ENCODE peak calls at places on chromosomes 13 and 19, in ten cellular contexts. O, D, B, X, R, S, U, N, Z and L are unnamed samples.

GRCh38 chr19:34985249-34986022 is 14.7 kb upstream of the GRAMD1A start:
- DNase-seq in N (no peak), B (no peak), U (peak), S (peak), D (no peak), X (no peak), O (peak), R (peak), Z (no peak), L (no peak)

GRCh38 chr13:51895906-51896888 is 34.4 kb downstream of the CCDC70 start:
- DNase-seq in X (peak), U (peak), Z (no peak), O (peak), R (peak), D (peak), S (no peak), N (no peak), B (peak), L (peak)

GRCh38 chr13:64127192-64127591 is 2711.5 kb upstream of the PCDH20 start:
- DNase-seq in S (no peak), Z (no peak), N (no peak), R (no peak), U (no peak), X (no peak), D (no peak), B (no peak), O (no peak), L (no peak)

GRCh38 chr13:38697628-38698333 is 10.9 kb downstream of the FREM2 start:
- DNase-seq in N (no peak), Z (no peak), D (no peak), O (no peak), S (no peak), X (no peak), R (no peak), B (no peak), U (no peak), L (no peak)

GRCh38 chr13:104414771-104415170 is 1348.6 kb upstream of the SLC10A2 start:
- DNase-seq in X (no peak), U (no peak), N (no peak), B (no peak), Z (no peak), R (no peak), O (peak), D (no peak), S (no peak), L (no peak)

GRCh38 chr13:78602561-78603239 is 652 bp downstream of the POU4F1 start:
- DNase-seq in S (no peak), R (no peak), N (no peak), U (no peak), O (no peak), D (no peak), Z (no peak), X (no peak), B (no peak), L (no peak)

GRCh38 chr19:35949131-35949530 is 13.0 kb downstream of the LRFN3 start:
- DNase-seq in U (no peak), D (peak), O (no peak), B (no peak), N (no peak), R (no peak), S (no peak), X (no peak), Z (no peak), L (no peak)

GRCh38 chr13:50230365-50230978 is 215.2 kb downstream of the KCNRG start:
- DNase-seq in B (peak), S (no peak), N (no peak), R (no peak), X (no peak), D (no peak), O (peak), U (no peak), Z (no peak), L (no peak)

GRCh38 chr19:18790566-18791314 is at the start of gene COMP:
- DNase-seq in B (no peak), N (no peak), U (no peak), X (no peak), R (no peak), Z (no peak), S (no peak), D (no peak), O (no peak), L (no peak)

GRCh38 chr19:7526093-7526929 is 3.9 kb downstream of the MCOLN1 start:
- DNase-seq in U (no peak), Z (no peak), R (no peak), S (no peak), O (no peak), D (no peak), X (no peak), B (no peak), N (no peak), L (no peak)

GRCh38 chr19:30556230-30556711 is 184.1 kb downstream of the ZNF536 start:
- DNase-seq in Z (no peak), O (no peak), S (no peak), D (no peak), X (no peak), R (no peak), U (no peak), B (no peak), N (no peak), L (no peak)

GRCh38 chr13:60274664-60275063 is 110.9 kb upstream of the DIAPH3 start:
- DNase-seq in O (no peak), R (no peak), X (no peak), U (no peak), Z (no peak), S (no peak), D (no peak), B (no peak), N (no peak), L (no peak)

GRCh38 chr19:30170081-30170480 is 202.1 kb upstream of the ZNF536 start:
- DNase-seq in O (no peak), R (no peak), B (no peak), U (no peak), S (no peak), Z (no peak), X (no peak), N (no peak), D (no peak), L (no peak)

GRCh38 chr13:41224113-41225110 is 30.0 kb upstream of the KBTBD7 start:
- DNase-seq in D (no peak), R (no peak), N (no peak), S (no peak), U (no peak), B (no peak), X (peak), Z (no peak), O (peak), L (peak)

GRCh38 chr19:5172859-5173577 is 167.6 kb downstream of the PTPRS start:
- DNase-seq in B (peak), Z (no peak), S (peak), X (peak), U (no peak), N (no peak), O (peak), R (no peak), D (peak), L (peak)

GRCh38 chr19:1406496-1406817 is 929 bp upstream of the DAZAP1 start:
- DNase-seq in Z (no peak), B (no peak), R (no peak), D (no peak), N (no peak), X (no peak), U (no peak), S (no peak), O (no peak), L (no peak)

GRCh38 chr19:58544591-58545285 is 874 bp downstream of the TRIM28 start:
- DNase-seq in X (no peak), D (peak), R (peak), U (no peak), Z (no peak), S (no peak), B (peak), N (peak), O (peak), L (peak)

GRCh38 chr13:25330541-25330940 is 29.1 kb downstream of the NUP58 start:
- DNase-seq in X (no peak), Z (no peak), B (no peak), D (no peak), U (no peak), N (no peak), O (peak), S (no peak), R (no peak), L (no peak)

GRCh38 chr19:13099073-13099999 is 3.3 kb downstream of the LYL1 start:
- DNase-seq in X (no peak), N (peak), R (peak), O (no peak), S (peak), U (peak), B (peak), Z (no peak), D (no peak), L (no peak)

GRCh38 chr13:42832341-42833153 is 51.2 kb downstream of the FAM216B start:
- DNase-seq in R (no peak), S (no peak), D (no peak), B (peak), N (no peak), U (no peak), X (peak), O (peak), Z (no peak), L (no peak)

GRCh38 chr13:101523154-101523669 is 70.7 kb downstream of the ITGBL1 start:
- DNase-seq in U (no peak), B (no peak), N (no peak), R (no peak), Z (no peak), O (no peak), S (no peak), X (no peak), D (no peak), L (no peak)

GRCh38 chr13:25978961-25979360 is 72.9 kb downstream of the SHISA2 start:
- DNase-seq in B (no peak), O (no peak), R (no peak), X (no peak), S (no peak), N (no peak), Z (no peak), D (no peak), U (no peak), L (no peak)

GRCh38 chr19:2424686-2425621 is 2.4 kb downstream of the TIMM13 start:
- DNase-seq in D (no peak), B (peak), O (peak), S (no peak), N (peak), U (no peak), X (peak), R (peak), Z (no peak), L (no peak)

GRCh38 chr19:6241680-6242079 is 38.1 kb downstream of the MLLT1 start:
- DNase-seq in U (no peak), B (no peak), N (peak), R (peak), O (no peak), D (no peak), S (no peak), X (no peak), Z (no peak), L (no peak)

GRCh38 chr19:29680447-29680846 is 15.2 kb downstream of the PLEKHF1 start:
- DNase-seq in Z (no peak), N (peak), S (no peak), B (no peak), D (no peak), X (no peak), O (no peak), R (peak), U (no peak), L (no peak)

GRCh38 chr13:40317980-40318327 is 348.5 kb downstream of the FOXO1 start:
- DNase-seq in N (no peak), U (no peak), B (no peak), D (no peak), S (no peak), Z (no peak), O (no peak), R (no peak), X (no peak), L (no peak)

GRCh38 chr13:99859178-99860177 is 112.1 kb downstream of the ZIC5 start:
- DNase-seq in U (no peak), N (no peak), S (no peak), X (no peak), Z (no peak), R (no peak), D (no peak), B (no peak), O (no peak), L (no peak)

DNA sequence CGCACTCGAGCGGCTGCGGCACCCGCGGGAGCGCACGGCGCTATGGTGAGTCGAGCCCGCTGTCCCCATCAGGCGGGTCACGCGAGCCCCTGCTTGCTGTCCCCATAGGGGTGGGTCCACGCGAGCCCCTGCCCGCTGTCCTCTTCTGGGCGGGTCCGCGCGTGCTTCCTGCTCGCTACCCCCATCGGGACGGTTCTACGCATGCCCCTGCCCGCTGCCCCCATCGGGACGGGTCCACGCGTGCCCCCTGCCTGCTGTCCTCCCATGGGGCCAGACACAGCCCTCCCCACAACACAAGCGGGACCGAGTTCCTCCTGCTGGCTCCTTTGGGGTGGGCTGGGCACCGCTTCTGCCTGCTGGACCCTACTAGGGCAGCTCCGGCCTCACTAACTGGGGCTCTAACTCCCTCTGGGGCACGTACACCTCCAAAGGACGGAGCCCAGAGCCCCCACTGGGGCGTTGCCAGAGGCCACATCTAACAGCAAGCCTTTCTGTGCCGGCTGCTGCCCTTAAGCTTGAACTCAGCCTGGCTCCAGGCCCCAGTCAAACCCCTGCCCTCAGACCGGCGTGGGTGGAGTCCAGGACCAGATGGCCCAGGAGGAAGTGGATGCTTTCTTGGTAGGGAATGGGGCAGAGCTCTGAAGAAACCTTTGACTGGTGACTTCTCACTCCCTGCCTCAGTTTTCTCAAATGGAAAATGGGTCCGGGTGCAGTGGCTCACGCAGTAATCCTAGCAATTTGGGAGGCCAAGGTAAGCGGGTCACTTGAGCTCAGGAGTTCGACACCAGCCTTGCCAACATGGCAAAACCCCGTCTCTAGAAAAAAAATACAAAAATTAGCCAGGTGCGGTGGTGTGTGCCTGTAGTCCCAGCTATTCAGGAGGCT is 722 bp downstream of the COLGALT1 start:
- DNase-seq in S (peak), U (peak), X (peak), N (peak), B (peak), O (peak), Z (no peak), R (peak), D (peak), L (no peak)
- TF ChIP-seq CTCF in S (no peak), U (no peak), X (peak), N (no peak), B (no peak), O (no peak), Z (no peak), R (no peak), D (no peak), L (no peak)

GRCh38 chr19:49927526-49928264 is 1.3 kb upstream of the ATF5 start:
- DNase-seq in S (no peak), R (no peak), X (no peak), Z (no peak), B (no peak), U (no peak), O (no peak), N (no peak), D (no peak), L (no peak)
- H3K27ac ChIP-seq in S (no peak), R (peak), X (no peak), Z (no peak), B (peak), U (no peak), O (no peak), N (peak), D (peak), L (peak)

GRCh38 chr13:113946409-113947181 is 27.3 kb downstream of the C13orf46 start:
- DNase-seq in S (no peak), U (no peak), R (no peak), D (no peak), X (no peak), Z (no peak), B (no peak), N (no peak), O (no peak), L (no peak)
- TF ChIP-seq CTCF in S (no peak), U (no peak), R (no peak), D (no peak), X (no peak), Z (no peak), B (no peak), N (no peak), O (no peak), L (no peak)

DNA sequence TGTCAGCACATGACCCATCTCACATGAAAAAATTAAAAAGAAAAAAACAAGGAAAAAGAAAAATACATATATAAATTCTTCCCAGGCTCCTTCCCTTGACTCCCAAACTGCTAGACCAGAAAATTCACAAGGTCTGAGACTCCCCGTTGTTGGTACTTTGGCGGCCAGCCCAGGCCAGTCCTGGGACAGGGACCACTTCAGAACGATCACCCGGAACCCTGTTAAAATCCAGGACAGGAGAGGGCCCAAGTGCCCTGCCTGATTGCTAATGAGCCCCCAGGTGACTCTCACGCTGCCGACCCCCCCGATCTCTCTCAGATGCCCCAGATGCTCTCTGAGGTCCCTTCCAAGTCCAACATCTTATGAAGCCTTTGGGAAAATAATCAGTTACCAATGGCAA is 107.2 kb downstream of the COL4A2 start:
- DNase-seq in B (no peak), D (no peak), X (no peak), O (no peak), R (no peak), S (no peak), U (no peak), Z (no peak), N (no peak), L (no peak)
- H3K27ac ChIP-seq in B (no peak), D (no peak), X (peak), O (no peak), R (peak), S (peak), U (no peak), Z (peak), N (no peak), L (peak)

DNA sequence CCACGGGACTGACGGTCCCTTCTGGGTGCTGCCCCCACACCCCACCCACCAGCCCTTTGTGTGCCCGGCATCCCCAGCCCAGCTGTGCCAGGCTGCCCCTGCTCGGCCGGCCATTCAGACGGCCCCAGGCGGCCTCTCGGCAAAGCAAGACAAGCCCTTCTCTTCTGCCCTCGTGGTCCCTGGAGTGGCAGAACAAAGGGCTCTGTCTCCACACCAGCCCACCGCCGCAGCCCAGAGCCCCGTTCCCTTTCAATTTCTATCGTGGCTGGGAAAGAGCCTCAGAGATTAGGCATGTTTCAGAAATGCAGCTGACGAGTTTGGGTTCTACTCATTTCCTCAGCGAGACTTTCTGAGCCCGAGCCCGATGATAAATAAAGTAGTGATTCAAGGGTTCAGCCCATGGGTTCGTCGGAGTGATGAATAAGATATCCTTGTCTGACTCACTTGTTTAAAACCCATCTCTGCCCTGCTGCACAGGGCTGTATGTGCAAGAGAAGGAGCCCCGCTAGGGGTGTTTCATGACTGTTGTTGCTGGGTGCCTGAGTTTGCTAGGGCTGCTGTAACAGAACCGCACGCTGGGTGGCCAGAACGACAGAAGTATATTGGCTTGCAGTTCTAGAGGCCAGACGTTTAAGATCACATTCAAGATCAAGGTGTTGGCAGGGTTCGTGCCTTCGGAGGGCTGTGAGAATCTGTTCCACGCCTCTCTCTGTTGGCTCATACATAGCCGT is 4.3 kb downstream of the MYO9B start:
- DNase-seq in R (peak), U (peak), X (peak), O (peak), S (peak), B (peak), D (peak), Z (peak), N (no peak), L (peak)
- TF ChIP-seq CTCF in R (peak), U (no peak), X (peak), O (peak), S (peak), B (peak), D (peak), Z (peak), N (peak), L (peak)

DNA sequence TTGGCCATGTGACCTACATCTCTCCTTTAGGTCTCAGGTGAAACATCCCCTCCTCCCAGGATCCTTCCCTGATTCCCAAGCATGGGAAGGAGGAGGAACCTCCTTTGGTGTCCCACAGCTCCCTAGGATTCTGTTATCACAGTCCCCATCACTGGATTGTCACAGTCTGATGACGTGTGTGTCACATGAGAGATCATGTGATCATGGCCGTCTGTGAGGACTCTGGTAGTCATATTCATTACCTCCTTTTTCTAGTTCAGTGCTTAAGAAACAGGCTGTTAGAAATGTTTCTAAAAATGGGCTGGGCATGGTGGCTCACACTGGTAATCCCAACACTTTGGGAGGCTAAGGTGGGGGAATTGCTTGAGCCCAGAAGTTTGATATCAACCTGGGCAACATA is 3.0 kb downstream of the DHX34 start:
- DNase-seq in R (no peak), S (no peak), X (no peak), B (no peak), U (no peak), N (no peak), D (peak), Z (no peak), O (no peak), L (no peak)
- H3K27ac ChIP-seq in R (no peak), S (no peak), X (no peak), B (no peak), U (no peak), N (no peak), D (no peak), Z (no peak), O (no peak), L (no peak)

GRCh38 chr19:49073514-49074378 is 1.2 kb upstream of the KCNA7 start:
- DNase-seq in U (no peak), R (no peak), X (no peak), N (no peak), B (no peak), S (no peak), Z (no peak), O (no peak), D (peak), L (no peak)
- TF ChIP-seq CTCF in U (no peak), R (peak), X (peak), N (no peak), B (no peak), S (no peak), Z (no peak), O (peak), D (peak), L (peak)